ENCODE peak calls at places on chromosomes 12 and 14, in five cellular contexts. D is activated CD4-positive, alpha-beta T cell treated with anti-CD3 and anti-CD28 coated beads, Interleukin-2, amount 10 ng/mL, durations not matched to agents 7 days and 5 days; R is A549; B is fibroblast of the conjunctiva; A is activated T-cell treated with anti-CD3 and anti-CD28 coated beads, Interleukin-2, amount 50 U/mL, for 72 hours. I is an unnamed sample.

GRCh38 chr14:38290601-38291190 is 34.8 kb upstream of the CLEC14A start:
- DNase-seq in R (no peak), A (no peak), D (no peak), B (peak), I (no peak)

GRCh38 chr12:76878045-76878898 is 547 bp downstream of the CSRP2 start:
- DNase-seq in A (peak), R (peak), D (no peak), B (no peak), I (no peak)

GRCh38 chr12:90939382-90939781 is 15.6 kb downstream of the CCER1 start:
- DNase-seq in A (no peak), B (no peak), D (no peak), R (no peak), I (no peak)

GRCh38 chr14:99072433-99072832 is 199.6 kb downstream of the BCL11B start:
- DNase-seq in B (no peak), D (no peak), R (no peak), A (no peak), I (no peak)

GRCh38 chr12:76637807-76638206 is 78.2 kb upstream of the OSBPL8 start:
- DNase-seq in D (no peak), R (no peak), B (no peak), A (no peak), I (no peak)

GRCh38 chr12:39296496-39296895 is 146.4 kb downstream of the KIF21A start:
- DNase-seq in B (no peak), D (no peak), A (no peak), R (no peak), I (no peak)

GRCh38 chr14:79597561-79597960 is 613.7 kb downstream of the DIO2 start:
- DNase-seq in D (no peak), B (no peak), A (no peak), R (no peak), I (no peak)

GRCh38 chr12:77133566-77133965 is 68.2 kb upstream of the E2F7 start:
- DNase-seq in A (no peak), D (peak), B (no peak), R (peak), I (no peak)

GRCh38 chr12:3155710-3156386 is 78.7 kb downstream of the TSPAN9 start:
- DNase-seq in A (no peak), B (no peak), R (no peak), D (no peak), I (no peak)

GRCh38 chr12:51590347-51591019 is 550 bp upstream of the SCN8A start:
- DNase-seq in B (peak), R (peak), D (peak), A (peak), I (peak)

GRCh38 chr12:76784600-76785051 is 20.7 kb downstream of the ZDHHC17 start:
- DNase-seq in R (no peak), D (no peak), A (no peak), B (peak), I (no peak)

GRCh38 chr12:53190108-53190729 is 9.5 kb upstream of the CSAD start:
- DNase-seq in R (peak), D (peak), B (peak), A (peak), I (no peak)

GRCh38 chr12:108129017-108129812 is at the start of gene WSCD2:
- DNase-seq in A (peak), B (no peak), D (peak), R (peak), I (no peak)

GRCh38 chr12:124565071-124565491 is 2.3 kb downstream of the NCOR2 start:
- DNase-seq in R (no peak), B (no peak), A (no peak), D (no peak), I (no peak)

GRCh38 chr12:79844693-79845092 is 90.2 kb downstream of the PPP1R12A start:
- DNase-seq in D (no peak), B (no peak), A (no peak), R (peak), I (peak)

GRCh38 chr12:129531004-129531403 is 372.8 kb downstream of the TMEM132D start:
- DNase-seq in B (no peak), D (no peak), R (no peak), A (no peak), I (no peak)

GRCh38 chr12:104372048-104372720 is 68.6 kb downstream of the EID3 start:
- DNase-seq in D (peak), R (peak), A (peak), B (no peak), I (no peak)

GRCh38 chr12:8609061-8609570 is 3.5 kb downstream of the AICDA start:
- DNase-seq in R (peak), D (peak), B (peak), A (no peak), I (peak)

GRCh38 chr12:86193931-86194330 is 62.3 kb downstream of the MGAT4C start:
- DNase-seq in R (no peak), D (no peak), A (no peak), B (no peak), I (peak)

GRCh38 chr12:3164454-3165310 is 87.5 kb downstream of the TSPAN9 start:
- DNase-seq in R (no peak), B (no peak), A (no peak), D (no peak), I (no peak)

GRCh38 chr12:129772463-129773169 is 131.2 kb downstream of the TMEM132D start:
- DNase-seq in R (no peak), B (peak), D (no peak), A (no peak), I (peak)

GRCh38 chr14:91223028-91223783 is 21.3 kb downstream of the GPR68 start:
- DNase-seq in B (no peak), R (no peak), A (no peak), D (no peak), I (no peak)

GRCh38 chr14:24900281-24900868 is 149.6 kb downstream of the STXBP6 start:
- DNase-seq in D (no peak), B (peak), A (no peak), R (no peak), I (no peak)

GRCh38 chr12:67981236-67982164 is 7.7 kb upstream of the IFNG-AS1 start:
- DNase-seq in A (no peak), B (peak), D (no peak), R (peak), I (peak)

GRCh38 chr14:42140831-42141279 is 534.2 kb downstream of the LRFN5 start:
- DNase-seq in D (no peak), B (no peak), R (peak), A (no peak), I (no peak)

GRCh38 chr12:80713419-80713818 is 3.3 kb upstream of the MYF5 start:
- DNase-seq in A (no peak), B (no peak), D (no peak), R (no peak), I (no peak)